ENCODE peak calls at places on chromosomes 5 and 9, in eight cellular contexts. C is SJSA1, H is pancreas, A is mesendoderm, B is breast epithelium, F is fibroblast of lung, O is cardiac muscle cell, P is HCT116. I is an unnamed sample. For H3K4me1 and H3K36me3, the result is how much of the 10 kb centered on the place peaks cover.

GRCh38 chr9:21153688-21154608 is 12.3 kb upstream of the IFNW1 start:
- DNase-seq in H (no peak), B (no peak), P (peak), F (peak), C (no peak), O (peak), A (peak), I (no peak)

GRCh38 chr9:118567861-118568260 is 801.4 kb downstream of the BRINP1 start:
- DNase-seq in O (no peak), B (no peak), P (no peak), C (no peak), F (no peak), A (no peak), H (no peak), I (no peak)

GRCh38 chr9:6449086-6449485 is 36.1 kb downstream of the UHRF2 start:
- DNase-seq in P (no peak), B (no peak), F (no peak), A (no peak), O (no peak), H (no peak), C (no peak), I (no peak)

GRCh38 chr5:14374100-14374499 is 207.5 kb upstream of the OTULINL start:
- DNase-seq in C (no peak), B (peak), F (no peak), H (no peak), P (no peak), A (peak), O (no peak), I (no peak)

GRCh38 chr5:170781946-170782345 is 1.6 kb upstream of the GABRP start:
- DNase-seq in A (peak), B (no peak), F (no peak), H (no peak), O (no peak), C (no peak), P (no peak), I (no peak)

GRCh38 chr5:170721681-170722080 is 61.8 kb upstream of the GABRP start:
- DNase-seq in O (no peak), F (no peak), P (no peak), B (no peak), C (no peak), H (no peak), A (no peak), I (no peak)

GRCh38 chr9:98652741-98653140 is 56.0 kb downstream of the GABBR2 start:
- DNase-seq in P (no peak), H (no peak), B (no peak), F (no peak), C (no peak), O (no peak), A (no peak), I (no peak)

GRCh38 chr9:8282555-8282954 is 483.0 kb upstream of the DMAC1 start:
- DNase-seq in A (no peak), P (no peak), B (no peak), O (no peak), C (no peak), F (no peak), H (no peak), I (no peak)

GRCh38 chr5:142280066-142281011 is 44.5 kb downstream of the SPRY4 start:
- DNase-seq in F (peak), H (no peak), B (peak), P (no peak), O (peak), C (no peak), A (peak), I (no peak)

GRCh38 chr9:109940536-109940935 is 160.5 kb downstream of the PALM2AKAP2 start:
- DNase-seq in F (no peak), C (no peak), P (no peak), A (no peak), O (no peak), H (no peak), B (no peak), I (no peak)

GRCh38 chr9:96173640-96174039 is 128.3 kb downstream of the HSD17B3 start:
- DNase-seq in B (no peak), P (no peak), C (no peak), H (no peak), F (no peak), A (peak), O (no peak), I (no peak)

GRCh38 chr5:54692631-54693030 is 175.1 kb downstream of the SNX18 start:
- DNase-seq in C (no peak), A (no peak), H (no peak), O (no peak), B (no peak), P (no peak), F (no peak), I (no peak)

GRCh38 chr5:171577940-171578856 is 158.8 kb downstream of the FGF18 start:
- DNase-seq in A (no peak), O (no peak), H (no peak), F (peak), B (no peak), C (no peak), P (no peak), I (no peak)

GRCh38 chr9:98745470-98745869 is 36.7 kb upstream of the GABBR2 start:
- DNase-seq in F (no peak), P (no peak), H (no peak), A (no peak), B (no peak), C (no peak), O (no peak), I (no peak)

GRCh38 chr5:128284236-128284635 is 200.7 kb downstream of the SLC12A2 start:
- DNase-seq in A (no peak), C (no peak), O (no peak), B (no peak), H (no peak), P (no peak), F (no peak), I (no peak)

GRCh38 chr5:142896325-142897007 is 126.3 kb downstream of the ARHGAP26 start:
- DNase-seq in O (no peak), H (no peak), A (peak), F (no peak), C (peak), B (no peak), P (no peak), I (no peak)

GRCh38 chr9:135152608-135153337 is 65.3 kb downstream of the OLFM1 start:
- DNase-seq in P (peak), O (no peak), A (peak), F (no peak), H (no peak), B (no peak), C (peak), I (no peak)

GRCh38 chr5:27594141-27594540 is 555.8 kb upstream of the CDH9 start:
- DNase-seq in C (no peak), F (no peak), B (no peak), O (no peak), H (no peak), P (no peak), A (no peak), I (no peak)

GRCh38 chr9:113808391-113809191 is 67.5 kb upstream of the ZNF618 start:
- DNase-seq in B (no peak), A (peak), P (peak), C (no peak), O (peak), H (no peak), F (peak), I (no peak)

GRCh38 chr5:105504-106080 is 13.6 kb downstream of the PLEKHG4B start:
- DNase-seq in A (no peak), H (no peak), C (no peak), P (no peak), F (no peak), B (no peak), O (no peak), I (no peak)

GRCh38 chr5:79695501-79695900 is 5.9 kb downstream of the CMYA5 start:
- DNase-seq in C (no peak), B (no peak), O (no peak), A (no peak), H (no peak), F (no peak), P (no peak), I (no peak)

GRCh38 chr5:79702606-79703380 is 13.2 kb downstream of the CMYA5 start:
- DNase-seq in C (no peak), F (peak), B (no peak), O (peak), A (peak), P (no peak), H (no peak), I (no peak)

GRCh38 chr5:79697222-79698164 is 7.9 kb downstream of the CMYA5 start:
- DNase-seq in F (peak), O (peak), A (peak), H (no peak), P (no peak), B (no peak), C (no peak), I (no peak)

GRCh38 chr5:79703381-79703645 is 13.7 kb downstream of the CMYA5 start:
- DNase-seq in P (no peak), H (no peak), O (no peak), B (no peak), A (no peak), C (no peak), F (no peak), I (no peak)

GRCh38 chr5:79699766-79700400 is 10.2 kb downstream of the CMYA5 start:
- DNase-seq in B (no peak), C (no peak), A (peak), P (no peak), O (no peak), F (no peak), H (no peak), I (no peak)
- H3K4me1 ChIP-seq in B (under half), C (under half), A (under half), P (under half), O (under half), F (under half), H (under half), I (under half)

DNA sequence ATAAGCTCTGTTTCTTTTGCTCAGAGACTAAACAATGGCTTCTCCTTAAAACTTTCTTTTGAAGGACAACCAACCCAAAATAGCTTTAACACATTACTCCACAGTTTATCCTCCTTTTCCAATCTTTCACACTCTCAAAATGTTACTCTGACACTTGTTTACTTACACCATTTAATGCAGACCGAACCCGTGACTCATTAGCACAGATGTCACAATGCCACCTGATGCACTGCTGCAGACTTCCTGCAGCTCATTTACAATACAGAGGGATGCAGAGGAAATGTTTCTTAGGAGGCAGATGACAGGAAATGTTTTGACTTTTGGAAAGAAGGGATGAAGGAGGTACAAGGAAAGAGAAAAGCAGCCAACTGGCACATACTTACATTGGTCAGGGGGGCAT is 39.1 kb downstream of the DROSHA start:
- DNase-seq in H (no peak), O (peak), A (peak), B (no peak), P (no peak), C (no peak), F (peak), I (no peak)
- H3K36me3 ChIP-seq in H (under half), O (under half), A (under half), B (under half), P (under half), C (under half), F (under half), I (half or more)

GRCh38 chr9:129860653-129861446 is 25.6 kb downstream of the USP20 start:
- DNase-seq in C (no peak), A (no peak), P (no peak), H (no peak), F (no peak), B (no peak), O (no peak), I (no peak)
- H3K4me1 ChIP-seq in C (under half), A (under half), P (under half), H (under half), F (under half), B (under half), O (under half), I (under half)

DNA sequence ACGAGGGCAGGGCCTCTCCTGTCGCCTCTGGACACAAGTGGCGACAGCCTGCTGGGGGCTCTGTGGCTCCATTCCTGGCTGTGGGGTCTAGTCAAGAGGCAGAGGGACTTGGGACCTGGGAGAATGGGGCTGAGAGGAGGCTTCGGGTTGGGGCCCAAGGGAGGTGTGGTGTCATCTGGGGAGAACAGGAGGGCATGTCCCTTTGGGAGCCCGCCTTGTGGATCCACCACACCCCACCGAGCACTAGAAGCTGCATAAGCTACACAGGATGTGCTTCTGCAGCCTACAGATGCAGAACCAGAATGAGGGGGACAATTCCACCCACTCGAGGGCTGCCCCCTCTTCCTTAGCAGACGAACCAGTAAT is 3.9 kb upstream of the MAN1B1 start:
- DNase-seq in O (no peak), F (no peak), B (no peak), H (no peak), C (no peak), P (no peak), A (no peak), I (no peak)
- H3K36me3 ChIP-seq in O (under half), F (under half), B (under half), H (under half), C (under half), P (under half), A (under half), I (half or more)

DNA sequence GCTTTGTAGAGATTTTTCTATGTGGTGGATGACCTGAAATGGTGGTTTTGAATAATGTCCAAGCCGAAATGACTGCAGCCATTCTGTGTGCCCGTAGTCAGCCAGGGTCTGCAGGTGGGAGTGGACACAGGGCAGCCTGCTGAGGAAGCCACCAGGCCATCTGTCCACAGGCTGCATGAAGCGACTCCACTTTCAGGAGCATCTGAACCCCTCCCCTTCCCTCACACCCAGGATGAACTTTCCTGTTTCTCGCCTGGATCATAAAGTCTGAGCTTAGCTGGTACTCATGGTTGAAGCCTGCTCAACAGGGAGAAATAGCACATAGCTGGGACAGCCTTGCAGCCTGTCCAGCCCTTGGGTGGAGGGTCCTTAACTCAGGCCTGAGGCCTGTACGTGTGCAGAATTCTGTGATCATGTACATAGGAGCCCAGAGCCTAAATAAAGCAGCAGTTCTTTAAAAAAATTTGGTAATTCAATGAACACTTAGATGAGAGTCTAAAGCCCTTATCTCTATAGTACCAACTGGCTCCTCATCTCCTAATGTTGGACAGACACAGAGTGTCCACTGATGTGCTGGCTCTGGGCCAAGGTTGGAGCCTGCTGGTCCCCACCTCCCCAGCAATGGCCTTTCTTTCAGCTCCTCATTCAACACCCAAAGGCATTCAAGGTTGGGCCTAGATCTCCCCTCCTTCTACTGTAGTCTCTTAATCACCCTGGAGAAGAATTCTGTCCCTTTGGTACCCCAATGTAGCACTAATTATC is 72.8 kb downstream of the SHB start:
- DNase-seq in F (no peak), P (no peak), H (peak), C (no peak), B (no peak), O (no peak), A (no peak), I (no peak)
- H3K4me1 ChIP-seq in F (under half), P (half or more), H (under half), C (half or more), B (under half), O (half or more), A (under half), I (under half)

GRCh38 chr5:134394932-134395331 is 16.7 kb downstream of the CDKN2AIPNL start:
- DNase-seq in A (peak), B (no peak), O (no peak), F (no peak), P (no peak), C (peak), H (no peak), I (no peak)
- H3K36me3 ChIP-seq in A (under half), B (under half), O (half or more), F (under half), P (under half), C (half or more), H (under half), I (half or more)

GRCh38 chr5:139699352-139699751 is 51.2 kb downstream of the CXXC5 start:
- DNase-seq in H (no peak), P (no peak), O (no peak), C (no peak), F (peak), A (no peak), B (no peak), I (no peak)
- H3K4me1 ChIP-seq in H (under half), P (under half), O (under half), C (under half), F (under half), A (under half), B (under half), I (under half)

I was measured in left lung.